ENCODE peak calls at places on chromosome 13, in four cellular contexts. One of them, this sample, is unnamed.
A peak's percentile ranks its signal among the peaks of the same experiment; 100 is the strongest.

GRCh38 chr13:97353927-97354326 is 80.0 kb upstream of the RAP2A start:
- DNase-seq in IMR-90: peak; percentile 62
- DNase-seq in left lung: no peak
- DNase-seq in uterus: no peak
- DNase-seq in this sample: no peak

GRCh38 chr13:103694033-103694432 is 627.8 kb upstream of the SLC10A2 start:
- DNase-seq in IMR-90: no peak
- DNase-seq in left lung: no peak
- DNase-seq in uterus: no peak
- DNase-seq in this sample: no peak

GRCh38 chr13:59477011-59477410 is 686.7 kb downstream of the DIAPH3 start:
- DNase-seq in IMR-90: no peak
- DNase-seq in left lung: no peak
- DNase-seq in uterus: no peak
- DNase-seq in this sample: no peak

GRCh38 chr13:102799544-102800144 is 725 bp downstream of the BIVM start:
- DNase-seq in IMR-90: peak; percentile 5
- DNase-seq in left lung: peak; percentile 38
- DNase-seq in uterus: no peak
- DNase-seq in this sample: peak; percentile 16

GRCh38 chr13:32134241-32134801 is 102.7 kb downstream of the FRY start:
- DNase-seq in IMR-90: peak; percentile 73
- DNase-seq in left lung: no peak
- DNase-seq in uterus: no peak
- DNase-seq in this sample: no peak

GRCh38 chr13:43298799-43299198 is 275.4 kb downstream of the DNAJC15 start:
- DNase-seq in IMR-90: no peak
- DNase-seq in left lung: no peak
- DNase-seq in uterus: no peak
- DNase-seq in this sample: no peak

GRCh38 chr13:53398051-53398450 is 369.4 kb downstream of the OLFM4 start:
- DNase-seq in IMR-90: no peak
- DNase-seq in left lung: no peak
- DNase-seq in uterus: no peak
- DNase-seq in this sample: no peak

GRCh38 chr13:100497394-100497793 is 91.2 kb downstream of the GGACT start:
- DNase-seq in IMR-90: peak; percentile 73
- DNase-seq in left lung: no peak
- DNase-seq in uterus: no peak
- DNase-seq in this sample: no peak

GRCh38 chr13:67725999-67726398 is 495.9 kb upstream of the PCDH9 start:
- DNase-seq in IMR-90: no peak
- DNase-seq in left lung: no peak
- DNase-seq in uterus: no peak
- DNase-seq in this sample: no peak

GRCh38 chr13:51801631-51802099 is 2.3 kb downstream of the DHRS12 start:
- DNase-seq in IMR-90: no peak
- DNase-seq in left lung: peak; percentile 84
- DNase-seq in uterus: no peak
- DNase-seq in this sample: no peak

GRCh38 chr13:111531505-111531904 is 211.1 kb downstream of the TEX29 start:
- DNase-seq in IMR-90: peak; percentile 0
- DNase-seq in left lung: no peak
- DNase-seq in uterus: no peak
- DNase-seq in this sample: no peak

DNA sequence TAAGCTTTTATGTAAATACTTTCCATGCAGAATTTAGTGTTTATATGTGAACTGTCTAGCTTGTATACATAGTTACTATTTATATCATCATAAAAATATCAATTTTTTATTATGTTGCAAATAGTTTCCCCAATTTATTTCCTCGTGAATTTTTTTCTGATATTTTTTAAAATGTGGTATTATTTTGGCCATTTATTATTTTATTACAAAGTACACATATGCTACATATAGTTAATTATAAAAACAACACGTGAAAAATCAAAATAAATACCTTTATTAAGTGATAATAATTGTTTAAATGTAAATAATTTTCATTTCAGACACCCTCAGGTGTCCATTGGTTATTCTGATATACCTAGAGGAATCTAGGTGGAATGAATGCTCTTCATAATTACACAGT is 1394.9 kb upstream of the PRR20A start:
- DNase-seq in IMR-90: no peak
- DNase-seq in left lung: no peak
- DNase-seq in uterus: no peak
- DNase-seq in this sample: no peak
- H3K27ac ChIP-seq in IMR-90: no peak overlapping the region
- H3K27ac ChIP-seq in left lung: no peak overlapping the region
- H3K27ac ChIP-seq in uterus: no peak overlapping the region
- H3K27ac ChIP-seq in this sample: no peak overlapping the region

GRCh38 chr13:83883061-83883523 is 818 bp upstream of the SLITRK1 start:
- DNase-seq in IMR-90: no peak
- DNase-seq in left lung: no peak
- DNase-seq in uterus: no peak
- DNase-seq in this sample: no peak
- H3K27me3 ChIP-seq in IMR-90: peaks cover 17% of the 10 kb centered on the region
- H3K27me3 ChIP-seq in left lung: peaks cover 68% of the 10 kb centered on the region
- H3K27me3 ChIP-seq in uterus: no peaks in the 10 kb centered on the region
- H3K27me3 ChIP-seq in this sample: peaks cover 14% of the 10 kb centered on the region

GRCh38 chr13:62137629-62138405 is 722.2 kb upstream of the PCDH20 start:
- DNase-seq in IMR-90: no peak
- DNase-seq in left lung: no peak
- DNase-seq in uterus: no peak
- DNase-seq in this sample: no peak

GRCh38 chr13:62142048-62142447 is 726.4 kb upstream of the PCDH20 start:
- DNase-seq in IMR-90: no peak
- DNase-seq in left lung: no peak
- DNase-seq in uterus: no peak
- DNase-seq in this sample: no peak

GRCh38 chr13:62139597-62139996 is 723.9 kb upstream of the PCDH20 start:
- DNase-seq in IMR-90: no peak
- DNase-seq in left lung: no peak
- DNase-seq in uterus: no peak
- DNase-seq in this sample: no peak
- H3K9me3 ChIP-seq in IMR-90: peaks cover 7% of the 10 kb centered on the region
- H3K9me3 ChIP-seq in left lung: peaks cover 24% of the 10 kb centered on the region
- H3K9me3 ChIP-seq in uterus: no peaks in the 10 kb centered on the region
- H3K9me3 ChIP-seq in this sample: no peaks in the 10 kb centered on the region

GRCh38 chr13:106558527-106558926 is 9.4 kb downstream of the ARGLU1 start:
- DNase-seq in IMR-90: no peak
- DNase-seq in left lung: no peak
- DNase-seq in uterus: no peak
- DNase-seq in this sample: no peak
- H3K27ac ChIP-seq in IMR-90: no peak overlapping the region
- H3K27ac ChIP-seq in left lung: peak overlapping the region; percentile 40
- H3K27ac ChIP-seq in uterus: peak overlapping the region; percentile 28
- H3K27ac ChIP-seq in this sample: no peak overlapping the region

GRCh38 chr13:79475569-79475968 is 5.4 kb upstream of the NDFIP2 start:
- DNase-seq in IMR-90: no peak
- DNase-seq in left lung: no peak
- DNase-seq in uterus: no peak
- DNase-seq in this sample: no peak
- H3K27me3 ChIP-seq in IMR-90: peaks cover 8% of the 10 kb centered on the region
- H3K27me3 ChIP-seq in left lung: peaks cover 24% of the 10 kb centered on the region
- H3K27me3 ChIP-seq in uterus: no peaks in the 10 kb centered on the region
- H3K27me3 ChIP-seq in this sample: no peaks in the 10 kb centered on the region

GRCh38 chr13:34201050-34201913 is 383.3 kb downstream of the RFC3 start:
- DNase-seq in IMR-90: peak; percentile 61
- DNase-seq in left lung: no peak
- DNase-seq in uterus: no peak
- DNase-seq in this sample: no peak
- H3K9me3 ChIP-seq in IMR-90: no peaks in the 10 kb centered on the region
- H3K9me3 ChIP-seq in left lung: peaks cover 8% of the 10 kb centered on the region
- H3K9me3 ChIP-seq in uterus: no peaks in the 10 kb centered on the region
- H3K9me3 ChIP-seq in this sample: no peaks in the 10 kb centered on the region

This sample was measured in CD8-positive, alpha-beta memory T cell.